ENCODE peak calls at places on chromosome 16, in ten cellular contexts. E, F, L, O, R, H, P, C, W and X are unnamed samples.

GRCh38 chr16:57616871-57617270 is 11.6 kb upstream of the ADGRG1 start:
- DNase-seq in H (no peak), O (no peak), L (no peak), E (no peak), F (peak; percentile 9), C (no peak), P (no peak), R (no peak), W (no peak), X (no peak)

GRCh38 chr16:28089205-28089991 is 25.9 kb upstream of the GSG1L start:
- DNase-seq in F (no peak), E (no peak), P (no peak), O (no peak), R (no peak), W (no peak), C (no peak), H (no peak), L (no peak), X (no peak)

GRCh38 chr16:56860226-56861020 is 4.6 kb upstream of the SLC12A3 start:
- DNase-seq in C (no peak), W (no peak), R (peak; percentile 75), F (no peak), L (no peak), P (no peak), O (peak; percentile 72), E (no peak), H (no peak), X (no peak)

GRCh38 chr16:56368545-56368944 is 56.8 kb downstream of the AMFR start:
- DNase-seq in C (no peak), W (no peak), H (no peak), P (no peak), R (no peak), L (no peak), F (no peak), E (no peak), O (no peak), X (no peak)

GRCh38 chr16:66521951-66522771 is 27.8 kb downstream of the TK2 start:
- DNase-seq in F (peak; percentile 58), W (no peak), H (no peak), L (peak; percentile 100), R (peak; percentile 86), C (peak; percentile 67), E (peak; percentile 82), O (peak; percentile 96), P (peak; percentile 97), X (peak; percentile 27)

GRCh38 chr16:84746231-84746630 is 46.4 kb downstream of the USP10 start:
- DNase-seq in R (no peak), E (no peak), F (no peak), H (no peak), O (no peak), P (no peak), C (no peak), L (no peak), W (no peak), X (no peak)

GRCh38 chr16:58507963-58508670 is 7.2 kb upstream of the SETD6 start:
- DNase-seq in P (no peak), R (no peak), C (no peak), W (no peak), L (no peak), O (no peak), F (no peak), H (no peak), E (no peak), X (no peak)

GRCh38 chr16:53501216-53501859 is 1.7 kb downstream of the AKTIP start:
- DNase-seq in O (peak; percentile 44), L (peak; percentile 23), C (no peak), F (no peak), P (no peak), E (no peak), W (peak; percentile 21), R (no peak), H (no peak), X (peak; percentile 20)

DNA sequence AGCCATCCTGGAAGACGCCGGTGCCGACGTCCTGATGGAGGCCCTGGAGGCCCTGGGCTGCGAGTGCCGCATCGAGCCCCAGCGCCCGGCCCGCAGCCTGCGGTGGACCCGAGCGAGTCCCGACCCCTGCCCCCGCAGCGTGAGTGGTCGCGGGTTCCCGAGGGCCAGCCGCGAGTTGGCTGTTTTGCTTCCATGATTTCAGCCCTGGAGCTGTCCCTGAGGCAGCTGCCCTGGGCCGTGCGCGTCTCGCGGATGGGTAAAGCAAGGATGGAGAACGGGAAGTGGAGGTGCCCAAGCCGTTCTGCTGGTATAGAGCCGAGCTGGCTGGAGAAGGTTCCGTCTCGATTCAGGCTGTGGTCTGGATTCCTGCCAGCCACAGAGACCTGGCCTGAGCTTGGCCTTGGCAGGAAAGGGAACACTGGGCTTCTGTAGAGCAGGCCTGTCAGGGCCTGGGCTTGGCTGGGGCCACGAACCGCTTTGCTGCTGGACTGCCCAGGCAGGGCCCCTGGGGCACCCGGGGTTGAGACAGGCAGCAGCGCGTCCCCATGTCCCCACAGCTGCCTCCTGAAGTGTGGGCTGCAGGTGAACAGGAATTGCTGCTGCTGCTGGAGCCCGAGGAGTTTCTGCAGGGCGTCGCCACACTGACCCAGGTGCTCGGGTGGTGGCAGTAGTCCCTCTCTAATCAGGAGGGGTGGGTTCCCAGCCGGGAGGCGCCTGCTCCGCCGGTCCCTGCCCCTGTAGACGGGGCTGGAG is 945 bp upstream of the MRPS34 start:
- DNase-seq in F (no peak), E (no peak), C (no peak), R (no peak), H (no peak), O (peak; percentile 41), P (no peak), W (no peak), L (peak; percentile 56), X (peak; percentile 49)
- TF ChIP-seq CTCF in F (no peak), E (no peak), C (no peak), R (no peak), H (no peak), O (no peak), P (no peak), W (no peak), L (no peak), X (no peak)

GRCh38 chr16:51225902-51226301 is 74.8 kb upstream of the SALL1 start:
- DNase-seq in E (no peak), C (no peak), L (no peak), P (no peak), F (no peak), R (no peak), H (no peak), W (no peak), O (no peak), X (no peak)

GRCh38 chr16:51222016-51222415 is 70.9 kb upstream of the SALL1 start:
- DNase-seq in F (no peak), H (no peak), O (no peak), C (no peak), E (no peak), L (no peak), W (no peak), P (no peak), R (no peak), X (no peak)

GRCh38 chr16:51228097-51228659 is 77.1 kb upstream of the SALL1 start:
- DNase-seq in P (no peak), E (no peak), H (no peak), F (no peak), O (no peak), C (no peak), R (no peak), L (no peak), W (peak; percentile 83), X (no peak)

DNA sequence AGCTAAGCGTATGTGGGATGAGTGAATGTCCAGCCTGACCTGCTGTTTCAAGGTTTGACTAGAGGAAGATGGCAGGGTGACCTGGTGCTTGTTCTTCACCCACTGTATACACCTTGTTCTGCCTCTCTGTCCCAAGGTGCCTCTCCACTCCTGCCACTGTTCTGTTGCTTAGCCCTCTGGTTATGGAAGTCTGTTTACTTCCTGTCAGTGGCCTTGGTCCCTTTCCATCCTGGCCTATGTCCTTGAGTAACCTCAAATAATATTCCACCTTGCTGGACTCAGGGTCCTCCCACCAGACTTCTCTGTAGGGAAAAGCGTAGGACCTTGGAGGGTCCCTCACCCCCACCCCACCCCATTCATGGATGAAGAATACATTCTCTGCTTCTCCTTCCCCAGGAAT is 73.2 kb upstream of the SALL1 start:
- DNase-seq in C (no peak), O (no peak), H (no peak), P (no peak), W (no peak), L (no peak), E (no peak), F (no peak), R (no peak), X (no peak)
- H3K4me3 ChIP-seq in C (no peak overlapping the region), O (no peak overlapping the region), H (no peak overlapping the region), P (no peak overlapping the region), W (no peak overlapping the region), L (no peak overlapping the region), E (no peak overlapping the region), F (no peak overlapping the region), R (no peak overlapping the region), X (no peak overlapping the region)

DNA sequence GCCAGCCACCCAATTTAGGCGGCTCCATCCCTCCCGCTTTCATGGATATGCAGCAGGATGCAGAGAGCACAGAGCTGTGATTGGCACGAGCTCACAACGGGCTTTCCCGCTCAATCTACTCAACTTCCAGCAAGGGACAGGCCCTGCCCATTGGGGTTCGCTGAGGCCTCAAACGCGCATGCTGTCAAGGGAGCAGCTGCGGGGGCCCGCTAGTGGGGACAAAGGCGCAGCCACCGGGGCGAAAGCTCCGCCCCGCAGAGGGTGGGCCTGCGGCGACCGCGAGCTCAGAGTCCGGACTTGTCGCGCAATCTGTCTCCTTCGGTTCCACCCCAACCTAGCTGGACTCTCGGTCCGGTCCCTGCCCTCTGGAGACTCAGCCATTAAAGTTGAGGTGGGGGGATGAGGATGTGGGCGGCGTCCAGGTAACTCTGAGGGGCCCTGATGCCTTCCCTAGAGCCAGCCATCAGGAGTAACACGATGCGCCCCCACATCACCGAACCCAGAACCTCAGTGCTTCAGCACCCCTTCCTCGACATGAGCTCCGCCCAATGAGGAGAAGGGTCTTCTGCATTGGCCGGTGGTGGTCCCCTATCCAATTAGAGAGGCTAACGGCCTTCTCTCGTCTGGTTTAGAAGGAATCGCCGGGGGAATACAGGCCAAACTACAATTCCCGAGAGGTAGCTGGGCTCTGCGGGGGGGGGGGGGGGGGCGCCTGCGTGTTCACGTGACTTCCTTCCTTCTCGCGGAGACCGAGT is 489 bp upstream of the NFATC3 start:
- DNase-seq in R (peak; percentile 71), W (peak; percentile 98), C (peak; percentile 61), O (peak; percentile 59), H (peak; percentile 81), F (peak; percentile 95), P (no peak), E (peak; percentile 82), L (peak; percentile 48), X (peak; percentile 40)
- TF ChIP-seq CTCF in R (peak; percentile 34), W (no peak), C (no peak), O (peak; percentile 6), H (no peak), F (peak; percentile 44), P (peak; percentile 3), E (no peak), L (no peak), X (no peak)

GRCh38 chr16:90083139-90083538 is 6.0 kb upstream of the PRDM7 start:
- DNase-seq in R (no peak), P (no peak), W (no peak), F (no peak), H (no peak), L (no peak), C (no peak), O (no peak), E (no peak), X (no peak)

GRCh38 chr16:90078594-90078895 is 1.4 kb upstream of the PRDM7 start:
- DNase-seq in P (no peak), W (no peak), E (no peak), R (no peak), H (no peak), L (no peak), O (no peak), F (no peak), C (no peak), X (no peak)

GRCh38 chr16:90077240-90077756 is at the start of gene PRDM7:
- DNase-seq in C (peak; percentile 97), F (peak; percentile 96), O (peak; percentile 97), P (peak; percentile 88), H (peak; percentile 81), L (peak; percentile 96), E (peak; percentile 96), R (peak; percentile 79), W (peak; percentile 98), X (peak; percentile 94)

GRCh38 chr16:90081606-90081970 is 4.5 kb upstream of the PRDM7 start:
- DNase-seq in W (no peak), F (no peak), E (no peak), R (no peak), P (no peak), H (no peak), C (no peak), L (no peak), O (no peak), X (no peak)

DNA sequence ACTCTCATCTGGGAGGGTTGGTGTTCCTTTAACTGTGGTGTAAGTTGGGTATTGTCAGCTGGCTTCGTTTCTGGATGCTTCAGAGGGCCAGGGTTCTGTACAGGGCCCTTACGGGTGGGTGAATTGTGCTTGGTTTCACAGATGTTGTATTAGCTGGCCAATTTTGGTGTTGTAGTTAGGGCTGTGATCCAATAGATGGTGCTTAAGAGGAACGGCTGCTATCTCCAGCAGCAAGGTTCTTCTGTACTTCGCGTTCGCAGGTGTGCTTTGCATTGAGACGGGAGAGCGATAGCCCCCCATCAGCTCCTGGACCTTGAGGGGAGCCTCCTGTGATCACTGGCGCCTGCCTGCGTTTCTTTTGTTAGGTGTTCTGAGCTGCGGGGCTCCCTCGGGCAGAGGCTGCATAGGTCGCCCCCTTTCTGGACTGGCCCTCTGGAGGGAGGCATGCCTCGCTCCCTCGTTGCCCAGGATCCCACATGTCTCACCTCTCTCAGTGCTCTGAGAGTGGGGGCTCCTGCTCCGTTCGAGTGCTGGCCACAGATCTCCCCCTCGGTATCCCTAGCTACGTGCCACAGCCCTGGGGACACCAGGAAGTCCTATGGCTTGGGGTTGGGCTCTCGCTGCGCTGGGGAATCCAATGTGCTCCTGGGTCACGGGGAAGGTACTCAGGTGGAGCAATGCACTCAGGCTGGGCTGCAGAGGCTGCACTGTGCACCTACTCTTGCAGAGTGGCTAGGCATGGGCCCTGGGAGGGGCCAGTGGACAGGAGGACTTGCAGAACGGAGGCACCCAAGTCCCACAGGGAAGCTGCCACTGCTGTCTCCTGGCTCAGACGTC is 844 bp upstream of the PRDM7 start:
- DNase-seq in E (peak; percentile 32), R (no peak), L (no peak), O (peak; percentile 74), P (no peak), W (peak; percentile 55), H (no peak), F (peak; percentile 56), C (peak; percentile 46), X (peak; percentile 38)
- H3K4me3 ChIP-seq in E (peak overlapping the region; percentile 71), R (peak overlapping the region; percentile 54), L (peak overlapping the region; percentile 31), O (peak overlapping the region; percentile 53), P (peak overlapping the region; percentile 56), W (peak overlapping the region; percentile 73), H (peak overlapping the region; percentile 35), F (peak overlapping the region; percentile 30), C (peak overlapping the region; percentile 34), X (peak overlapping the region; percentile 57)